ENCODE peak calls at places on chromosome 22, in nine cellular contexts. C is H9; W is mucosa of descending colon; H is fibroblast of the aortic adventitia; O is dorsolateral prefrontal cortex; Y is T-helper 1 cell; B is activated CD8-positive, alpha-beta memory T cell treated with anti-CD3 and anti-CD28 coated beads for 24 hours; D is smooth muscle cell of the brain vasculature; X is NCI-H82. V is an unnamed sample.

GRCh38 chr22:49934891-49935557 is 16.6 kb downstream of the CRELD2 start:
- DNase-seq in C (peak; percentile 67), W (peak; percentile 95), H (peak; percentile 65), O (no peak), Y (peak; percentile 75), B (peak; percentile 92), D (no peak), X (peak; percentile 72), V (peak; percentile 75)

GRCh38 chr22:50306753-50307749 is at the start of gene PLXNB2:
- DNase-seq in C (peak; percentile 65), W (peak; percentile 85), H (peak; percentile 73), O (peak; percentile 63), Y (no peak), B (no peak), D (no peak), X (peak; percentile 82), V (peak; percentile 95)

GRCh38 chr22:47129902-47130301 is 367.5 kb downstream of the TBC1D22A start:
- DNase-seq in C (no peak), W (peak; percentile 86), H (no peak), O (no peak), Y (no peak), B (no peak), D (no peak), X (no peak), V (peak; percentile 16)

GRCh38 chr22:39960791-39961746 is 872 bp downstream of the TMA7B start:
- DNase-seq in C (no peak), W (no peak), H (peak; percentile 81), O (no peak), Y (no peak), B (peak; percentile 82), D (peak; percentile 40), X (no peak), V (peak; percentile 78)

GRCh38 chr22:49340406-49340805 is 487.3 kb downstream of the BRD1 start:
- DNase-seq in C (no peak), W (no peak), H (no peak), O (no peak), Y (no peak), B (peak; percentile 15), D (no peak), X (no peak), V (no peak)

GRCh38 chr22:23032681-23033080 is 37.6 kb upstream of the GNAZ start:
- DNase-seq in C (no peak), W (no peak), H (no peak), O (no peak), Y (no peak), B (no peak), D (no peak), X (no peak), V (no peak)

GRCh38 chr22:49255154-49255553 is 572.5 kb downstream of the BRD1 start:
- DNase-seq in C (peak; percentile 8), W (no peak), H (no peak), O (no peak), Y (no peak), B (no peak), D (no peak), X (no peak), V (no peak)

GRCh38 chr22:38173156-38173906 is 8.3 kb downstream of the PLA2G6 start:
- DNase-seq in C (no peak), W (no peak), H (no peak), O (peak; percentile 10), Y (no peak), B (no peak), D (no peak), X (no peak), V (no peak)

GRCh38 chr22:49295851-49296560 is 531.7 kb downstream of the BRD1 start:
- DNase-seq in C (peak; percentile 17), W (no peak), H (no peak), O (peak; percentile 19), Y (no peak), B (peak; percentile 17), D (no peak), X (no peak), V (no peak)

GRCh38 chr22:27213291-27213690 is 555.9 kb downstream of the MIAT start:
- DNase-seq in C (peak; percentile 5), W (no peak), H (no peak), O (no peak), Y (no peak), B (no peak), D (no peak), X (no peak), V (peak; percentile 51)

GRCh38 chr22:19904881-19905618 is 36.5 kb upstream of the COMT start:
- DNase-seq in C (no peak), W (no peak), H (no peak), O (no peak), Y (no peak), B (no peak), D (no peak), X (no peak), V (no peak)

GRCh38 chr22:40425082-40425481 is 54.7 kb downstream of the SGSM3 start:
- DNase-seq in C (no peak), W (no peak), H (no peak), O (no peak), Y (no peak), B (no peak), D (no peak), X (no peak), V (no peak)

GRCh38 chr22:41435560-41435959 is 11.0 kb downstream of the TOB2 start:
- DNase-seq in C (no peak), W (no peak), H (no peak), O (no peak), Y (no peak), B (no peak), D (no peak), X (no peak), V (no peak)

GRCh38 chr22:46075764-46076531 is 74.4 kb upstream of the PPARA start:
- DNase-seq in C (no peak), W (peak; percentile 41), H (peak; percentile 30), O (peak; percentile 75), Y (no peak), B (no peak), D (no peak), X (no peak), V (peak; percentile 33)

GRCh38 chr22:33542153-33542552 is 378.1 kb downstream of the LARGE1 start:
- DNase-seq in C (no peak), W (no peak), H (no peak), O (no peak), Y (no peak), B (no peak), D (no peak), X (no peak), V (no peak)

GRCh38 chr22:19783531-19784395 is 23.2 kb downstream of the TBX1 start:
- DNase-seq in C (no peak), W (no peak), H (no peak), O (no peak), Y (no peak), B (no peak), D (no peak), X (no peak), V (no peak)

GRCh38 chr22:45343143-45343542 is 33.4 kb downstream of the FAM118A start:
- DNase-seq in C (no peak), W (no peak), H (no peak), O (no peak), Y (no peak), B (no peak), D (no peak), X (no peak), V (no peak)

V was measured in astrocyte of the hippocampus.